ENCODE peak calls at places on chromosomes 6 and 20, in six cellular contexts. E, K, Q, L, R and C are unnamed samples.

GRCh38 chr6:108734336-108734922 is 113.8 kb upstream of the ARMC2 start:
- DNase-seq in E (no peak), K (no peak), Q (no peak), L (no peak), R (no peak), C (no peak)

GRCh38 chr20:25099580-25099979 is 17.6 kb upstream of the VSX1 start:
- DNase-seq in E (no peak), K (no peak), Q (no peak), L (no peak), R (no peak), C (no peak)

GRCh38 chr6:13044896-13045295 is 283.4 kb downstream of the TBC1D7 start:
- DNase-seq in E (no peak), K (no peak), Q (no peak), L (no peak), R (no peak), C (no peak)

GRCh38 chr6:21808045-21808470 is 214.5 kb downstream of the SOX4 start:
- DNase-seq in E (no peak), K (no peak), Q (no peak), L (no peak), R (peak), C (no peak)

GRCh38 chr6:160391419-160392116 is 43.4 kb downstream of the SLC22A3 start:
- DNase-seq in E (no peak), K (no peak), Q (no peak), L (no peak), R (peak), C (no peak)

GRCh38 chr6:114619621-114620020 is 276.8 kb upstream of the HS3ST5 start:
- DNase-seq in E (no peak), K (no peak), Q (no peak), L (no peak), R (no peak), C (no peak)

GRCh38 chr6:44234101-44235090 is 11.0 kb downstream of the SLC29A1 start:
- DNase-seq in E (no peak), K (no peak), Q (no peak), L (no peak), R (peak), C (no peak)

GRCh38 chr6:167827588-167828324 is 1.0 kb downstream of the AFDN start:
- DNase-seq in E (no peak), K (no peak), Q (no peak), L (peak), R (peak), C (no peak)

GRCh38 chr6:57262491-57262890 is 40.4 kb upstream of the RAB23 start:
- DNase-seq in E (no peak), K (no peak), Q (no peak), L (no peak), R (peak), C (no peak)

GRCh38 chr6:126631343-126631742 is 291.4 kb downstream of the CENPW start:
- DNase-seq in E (no peak), K (no peak), Q (no peak), L (no peak), R (peak), C (no peak)

GRCh38 chr6:157432231-157432630 is 51.2 kb downstream of the ZDHHC14 start:
- DNase-seq in E (no peak), K (no peak), Q (no peak), L (no peak), R (no peak), C (no peak)

GRCh38 chr6:72861935-72862432 is 240.1 kb downstream of the KCNQ5 start:
- DNase-seq in E (no peak), K (no peak), Q (peak), L (no peak), R (peak), C (no peak)

GRCh38 chr20:18705906-18706305 is 107.7 kb upstream of the SCP2D1 start:
- DNase-seq in E (no peak), K (no peak), Q (no peak), L (no peak), R (peak), C (no peak)

GRCh38 chr6:163415620-163416379 is 1.3 kb downstream of the QKI start:
- DNase-seq in E (peak), K (no peak), Q (peak), L (peak), R (peak), C (no peak)

GRCh38 chr6:29671026-29671425 is 9.9 kb downstream of the ZFP57 start:
- DNase-seq in E (no peak), K (no peak), Q (no peak), L (no peak), R (no peak), C (no peak)

GRCh38 chr6:29011276-29011734 is 6.2 kb upstream of the ZNF311 start:
- DNase-seq in E (peak), K (no peak), Q (no peak), L (no peak), R (peak), C (no peak)